ENCODE peak calls at places on chromosomes 5 and 9, in eight cellular contexts. K is WERI-Rb-1, U is A549, S is tibial nerve, G is ovary, E is AG04449, H is GM12865, N is transverse colon. R is an unnamed sample.

GRCh38 chr5:55511010-55511409 is 23.8 kb downstream of the PLPP1 start:
- DNase-seq in K (no peak), G (no peak), N (no peak), U (no peak), S (no peak), E (no peak), H (no peak), R (no peak)

GRCh38 chr9:128372784-128373183 is 1.6 kb downstream of the URM1 start:
- DNase-seq in K (no peak), E (no peak), U (no peak), G (no peak), S (no peak), N (no peak), H (no peak), R (no peak)

GRCh38 chr9:120742951-120743416 is 28.7 kb upstream of the MEGF9 start:
- DNase-seq in N (no peak), H (peak; percentile 61), K (peak; percentile 29), S (no peak), U (peak; percentile 71), G (no peak), E (no peak), R (peak; percentile 72)

GRCh38 chr5:154302181-154302580 is 111.6 kb downstream of the GALNT10 start:
- DNase-seq in G (peak; percentile 51), H (no peak), N (no peak), S (no peak), U (no peak), E (no peak), K (no peak), R (no peak)

GRCh38 chr9:131809941-131810344 is 70.1 kb upstream of the RAPGEF1 start:
- DNase-seq in S (no peak), N (no peak), G (no peak), K (no peak), E (peak; percentile 33), U (no peak), H (no peak), R (no peak)

GRCh38 chr9:96116275-96117051 is 185.5 kb downstream of the HSD17B3 start:
- DNase-seq in H (no peak), K (no peak), E (no peak), S (no peak), N (peak; percentile 47), U (peak; percentile 50), G (no peak), R (no peak)

GRCh38 chr9:85610074-85610855 is 131.5 kb downstream of the AGTPBP1 start:
- DNase-seq in E (peak; percentile 44), K (peak; percentile 22), N (no peak), H (peak; percentile 85), S (peak; percentile 66), G (no peak), U (peak; percentile 73), R (peak; percentile 73)

GRCh38 chr9:16571127-16571848 is 299.2 kb downstream of the BNC2 start:
- DNase-seq in U (no peak), K (no peak), S (no peak), H (no peak), E (no peak), G (no peak), N (no peak), R (no peak)

GRCh38 chr5:124902097-124902821 is 155.8 kb upstream of the ZNF608 start:
- DNase-seq in N (no peak), E (peak; percentile 9), U (no peak), K (no peak), S (no peak), G (no peak), H (peak; percentile 94), R (peak; percentile 81)

GRCh38 chr5:14458414-14458813 is 123.2 kb upstream of the OTULINL start:
- DNase-seq in N (no peak), S (no peak), G (no peak), H (no peak), E (no peak), U (no peak), K (no peak), R (no peak)

GRCh38 chr5:75368391-75368790 is 31.4 kb downstream of the HMGCR start:
- DNase-seq in K (no peak), N (no peak), G (no peak), S (no peak), U (no peak), H (no peak), E (peak; percentile 14), R (no peak)

GRCh38 chr5:52864376-52864775 is 76.7 kb downstream of the ITGA1 start:
- DNase-seq in N (no peak), K (no peak), E (peak; percentile 84), S (no peak), H (no peak), U (no peak), G (no peak), R (no peak)

GRCh38 chr9:77022783-77023440 is 3.5 kb downstream of the FOXB2 start:
- DNase-seq in G (no peak), K (no peak), U (no peak), E (no peak), N (no peak), S (no peak), H (no peak), R (no peak)

GRCh38 chr9:77020438-77021264 is 1.2 kb downstream of the FOXB2 start:
- DNase-seq in K (no peak), G (no peak), S (no peak), U (no peak), H (no peak), E (no peak), N (no peak), R (no peak)

GRCh38 chr9:77021289-77021927 is 2.0 kb downstream of the FOXB2 start:
- DNase-seq in U (no peak), G (no peak), K (no peak), N (no peak), S (no peak), H (no peak), E (no peak), R (no peak)

GRCh38 chr9:77023726-77024125 is 4.3 kb downstream of the FOXB2 start:
- DNase-seq in G (no peak), H (no peak), U (no peak), S (no peak), N (no peak), K (no peak), E (no peak), R (no peak)

GRCh38 chr9:77021928-77022782 is 2.7 kb downstream of the FOXB2 start:
- DNase-seq in S (no peak), K (no peak), N (no peak), U (no peak), H (no peak), G (no peak), E (no peak), R (no peak)
- H3K4me3 ChIP-seq in S (peak overlapping the region; percentile 6), K (no peak overlapping the region), N (no peak overlapping the region), U (no peak overlapping the region), H (no peak overlapping the region), G (no peak overlapping the region), E (no peak overlapping the region), R (no peak overlapping the region)

DNA sequence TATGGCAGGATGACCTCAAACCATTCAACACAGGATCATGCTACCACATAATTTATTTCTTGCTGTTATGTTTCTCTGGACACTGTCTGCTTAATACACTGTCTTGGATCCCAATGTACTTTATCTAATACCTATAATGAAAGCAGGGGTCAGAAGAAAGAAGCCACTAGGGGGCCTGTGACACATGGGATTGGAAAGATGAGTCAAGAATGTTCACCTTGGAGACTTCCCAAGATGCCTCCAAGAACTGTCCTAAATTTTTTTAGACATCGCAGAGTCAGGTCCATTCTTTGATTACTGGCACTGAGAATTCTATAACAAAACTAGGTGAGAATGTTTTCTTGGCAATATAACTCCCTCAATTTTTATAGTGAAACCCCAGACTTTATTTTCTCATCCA is 305.8 kb upstream of the SMARCA2 start:
- DNase-seq in S (no peak), H (peak; percentile 37), G (no peak), K (peak; percentile 8), E (no peak), U (peak; percentile 18), N (no peak), R (peak; percentile 11)
- H3K4me3 ChIP-seq in S (no peak overlapping the region), H (no peak overlapping the region), G (no peak overlapping the region), K (no peak overlapping the region), E (no peak overlapping the region), U (no peak overlapping the region), N (no peak overlapping the region), R (no peak overlapping the region)

DNA sequence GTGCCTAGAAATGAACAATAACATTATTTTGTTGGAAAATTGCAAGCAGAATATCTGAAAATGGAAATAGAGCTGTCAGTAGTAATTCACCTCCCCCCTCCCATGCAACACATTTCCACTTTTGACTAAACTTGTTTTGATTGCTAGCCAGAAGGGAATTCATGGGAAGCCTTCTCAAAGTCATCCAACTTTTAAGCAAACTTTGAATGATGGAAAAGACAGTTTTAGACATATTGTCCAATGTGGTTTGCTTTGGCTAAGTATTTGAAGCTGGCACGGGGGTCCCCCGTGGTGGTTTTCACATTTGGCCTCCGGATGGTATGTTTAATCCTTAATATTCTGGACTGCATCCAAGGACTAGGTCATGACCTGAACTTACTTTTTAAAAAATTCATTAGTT is 7.5 kb downstream of the NR2F1 start:
- DNase-seq in K (no peak), H (no peak), E (no peak), G (no peak), N (no peak), S (no peak), U (no peak), R (no peak)
- H3K4me3 ChIP-seq in K (no peak overlapping the region), H (no peak overlapping the region), E (no peak overlapping the region), G (no peak overlapping the region), N (no peak overlapping the region), S (no peak overlapping the region), U (no peak overlapping the region), R (no peak overlapping the region)

GRCh38 chr5:126384985-126385384 is 38.2 kb upstream of the GRAMD2B start:
- DNase-seq in N (no peak), E (peak; percentile 66), K (no peak), U (no peak), S (no peak), H (no peak), G (no peak), R (no peak)
- H3K4me3 ChIP-seq in N (no peak overlapping the region), E (no peak overlapping the region), K (no peak overlapping the region), U (no peak overlapping the region), S (no peak overlapping the region), H (no peak overlapping the region), G (no peak overlapping the region), R (no peak overlapping the region)

DNA sequence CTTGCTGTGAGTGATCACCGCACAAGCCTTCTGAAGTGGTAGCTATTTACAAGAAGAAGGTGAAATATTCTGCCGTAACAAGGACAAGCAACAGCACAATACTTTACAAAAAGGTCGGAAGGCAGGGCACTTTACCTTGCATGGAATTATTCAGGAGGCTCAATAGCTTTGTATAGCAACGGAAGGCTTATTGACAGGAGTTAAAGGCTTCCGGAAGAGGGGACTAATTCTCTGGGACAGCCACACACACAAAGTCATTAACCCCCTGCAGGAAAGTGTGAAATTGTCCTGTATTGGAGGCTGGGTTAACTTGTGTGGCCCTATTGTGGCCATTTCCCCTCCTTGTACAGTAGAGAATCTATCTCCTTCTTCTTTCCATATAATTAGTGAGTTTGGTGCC is 199.3 kb upstream of the SEMA6A start:
- DNase-seq in S (no peak), G (no peak), H (no peak), N (no peak), U (no peak), E (no peak), K (no peak), R (no peak)
- H3K4me3 ChIP-seq in S (no peak overlapping the region), G (no peak overlapping the region), H (no peak overlapping the region), N (no peak overlapping the region), U (no peak overlapping the region), E (no peak overlapping the region), K (no peak overlapping the region), R (no peak overlapping the region)

GRCh38 chr9:88258587-88258986 is 120.3 kb upstream of the SPATA31C2 start:
- DNase-seq in H (no peak), S (peak; percentile 8), N (peak; percentile 18), K (no peak), E (no peak), G (peak; percentile 31), U (no peak), R (no peak)
- H3K4me3 ChIP-seq in H (no peak overlapping the region), S (no peak overlapping the region), N (no peak overlapping the region), K (no peak overlapping the region), E (no peak overlapping the region), G (no peak overlapping the region), U (no peak overlapping the region), R (no peak overlapping the region)

GRCh38 chr5:68251386-68251785 is 35.8 kb downstream of the PIK3R1 start:
- DNase-seq in E (no peak), S (no peak), K (no peak), H (peak; percentile 13), U (no peak), G (no peak), N (no peak), R (no peak)
- H3K4me3 ChIP-seq in E (no peak overlapping the region), S (no peak overlapping the region), K (no peak overlapping the region), H (no peak overlapping the region), U (no peak overlapping the region), G (no peak overlapping the region), N (no peak overlapping the region), R (no peak overlapping the region)

R was measured in OCI-LY7.